ENCODE peak calls at places on chromosome 6, in six cellular contexts. F, K, G, E, Y and N are unnamed samples.

GRCh38 chr6:157962601-157963084 is 19.0 kb upstream of the SYNJ2 start:
- DNase-seq in F (no peak), K (peak; percentile 31), G (no peak), E (no peak), Y (no peak), N (no peak)

GRCh38 chr6:150406948-150407347 is 38.1 kb downstream of the IYD start:
- DNase-seq in F (no peak), K (no peak), G (no peak), E (no peak), Y (no peak), N (no peak)

GRCh38 chr6:28725890-28726348 is 197.9 kb downstream of the TRIM27 start:
- DNase-seq in F (peak; percentile 75), K (peak; percentile 85), G (no peak), E (no peak), Y (no peak), N (peak; percentile 62)

GRCh38 chr6:56764081-56764566 is 121.4 kb upstream of the DST start:
- DNase-seq in F (no peak), K (peak; percentile 76), G (no peak), E (no peak), Y (no peak), N (no peak)

GRCh38 chr6:118940770-118941169 is 5.8 kb upstream of the MCM9 start:
- DNase-seq in F (no peak), K (no peak), G (no peak), E (no peak), Y (no peak), N (no peak)

GRCh38 chr6:24799541-24799915 is 811 bp upstream of the ARMH2 start:
- DNase-seq in F (no peak), K (no peak), G (no peak), E (no peak), Y (no peak), N (no peak)

GRCh38 chr6:78593898-78594666 is 273.3 kb upstream of the IRAK1BP1 start:
- DNase-seq in F (no peak), K (no peak), G (no peak), E (no peak), Y (no peak), N (no peak)

GRCh38 chr6:52361347-52361944 is 505 bp upstream of the PAQR8 start:
- DNase-seq in F (no peak), K (peak; percentile 51), G (no peak), E (peak; percentile 38), Y (no peak), N (no peak)

GRCh38 chr6:1086446-1086845 is 225.5 kb upstream of the FOXQ1 start:
- DNase-seq in F (no peak), K (no peak), G (no peak), E (no peak), Y (no peak), N (no peak)

GRCh38 chr6:84768442-84769174 is 4.2 kb upstream of the TBX18 start:
- DNase-seq in F (no peak), K (peak; percentile 81), G (no peak), E (no peak), Y (no peak), N (no peak)

DNA sequence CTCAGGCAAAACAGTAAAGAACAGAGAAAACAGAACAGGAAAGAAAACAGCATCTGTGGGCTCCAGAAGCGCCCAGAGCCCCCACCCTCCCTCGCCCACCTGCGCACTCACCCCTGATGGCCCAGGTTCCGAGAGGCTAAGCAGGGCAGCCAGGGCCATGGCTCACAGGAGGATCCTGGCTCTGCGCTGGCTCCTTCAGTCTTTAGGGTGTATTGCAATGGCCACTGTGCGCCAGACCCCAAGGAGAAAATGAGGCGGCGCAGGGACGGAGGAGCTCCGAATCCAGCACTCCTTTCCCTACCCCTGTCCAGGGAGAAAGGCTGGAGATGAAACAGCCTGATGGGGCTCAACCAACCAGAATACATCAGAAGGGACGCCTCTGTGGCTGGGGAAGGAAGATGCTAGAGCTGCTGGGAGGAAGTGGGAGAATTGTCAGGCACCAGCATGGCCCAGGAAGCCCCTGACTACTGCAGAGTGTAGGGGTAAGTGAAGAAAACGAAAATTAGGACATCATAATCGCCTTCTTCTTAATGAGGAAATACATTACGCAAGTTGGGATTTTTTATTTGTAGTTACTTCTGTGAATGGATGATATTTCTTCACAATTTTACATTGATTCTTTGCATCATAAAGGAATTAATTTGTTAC is 49.0 kb downstream of the COL11A2 start:
- DNase-seq in F (no peak), K (no peak), G (no peak), E (no peak), Y (no peak), N (no peak)
- H3K27ac ChIP-seq in F (no peak overlapping the region), K (no peak overlapping the region), G (no peak overlapping the region), E (no peak overlapping the region), Y (no peak overlapping the region), N (no peak overlapping the region)

GRCh38 chr6:138410972-138411667 is 7.1 kb downstream of the HEBP2 start:
- DNase-seq in F (peak; percentile 61), K (no peak), G (no peak), E (no peak), Y (no peak), N (no peak)

GRCh38 chr6:138417493-138418117 is 13.6 kb downstream of the HEBP2 start:
- DNase-seq in F (no peak), K (peak; percentile 53), G (no peak), E (no peak), Y (no peak), N (no peak)

GRCh38 chr6:138416201-138416600 is 12.2 kb downstream of the HEBP2 start:
- DNase-seq in F (no peak), K (peak; percentile 43), G (no peak), E (no peak), Y (no peak), N (no peak)

GRCh38 chr6:138418118-138418742 is 14.2 kb downstream of the HEBP2 start:
- DNase-seq in F (no peak), K (no peak), G (no peak), E (no peak), Y (no peak), N (no peak)

DNA sequence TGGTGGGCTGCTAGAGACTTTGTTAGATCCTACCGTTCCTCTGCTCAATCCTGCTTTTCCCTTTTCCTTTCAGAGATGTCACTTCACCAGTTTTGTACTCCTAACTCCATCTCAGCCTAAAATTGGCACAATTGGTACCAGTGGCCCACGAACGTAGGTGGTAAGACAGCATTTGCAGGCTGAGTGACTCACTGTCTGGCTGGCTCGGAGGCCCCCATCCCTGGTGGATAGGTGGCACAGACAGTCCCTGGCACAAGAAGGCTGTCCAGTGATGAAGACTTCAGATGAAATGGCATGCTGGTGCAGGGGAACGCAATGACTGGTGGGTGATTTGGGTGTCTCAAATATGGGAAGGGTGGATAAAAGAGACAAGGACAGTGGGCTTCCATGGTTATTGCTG is 11.1 kb downstream of the HEBP2 start:
- DNase-seq in F (no peak), K (no peak), G (no peak), E (no peak), Y (no peak), N (no peak)
- H3K27ac ChIP-seq in F (no peak overlapping the region), K (no peak overlapping the region), G (no peak overlapping the region), E (no peak overlapping the region), Y (no peak overlapping the region), N (no peak overlapping the region)

GRCh38 chr6:20265842-20266241 is 53.6 kb upstream of the MBOAT1 start:
- DNase-seq in F (peak; percentile 1), K (no peak), G (no peak), E (no peak), Y (no peak), N (no peak)
- H3K27ac ChIP-seq in F (no peak overlapping the region), K (no peak overlapping the region), G (no peak overlapping the region), E (no peak overlapping the region), Y (no peak overlapping the region), N (no peak overlapping the region)

GRCh38 chr6:136326038-136326561 is 36.5 kb upstream of the BCLAF1 start:
- DNase-seq in F (no peak), K (no peak), G (no peak), E (no peak), Y (no peak), N (no peak)
- H3K27ac ChIP-seq in F (no peak overlapping the region), K (peak overlapping the region; percentile 94), G (no peak overlapping the region), E (no peak overlapping the region), Y (peak overlapping the region; percentile 20), N (no peak overlapping the region)

DNA sequence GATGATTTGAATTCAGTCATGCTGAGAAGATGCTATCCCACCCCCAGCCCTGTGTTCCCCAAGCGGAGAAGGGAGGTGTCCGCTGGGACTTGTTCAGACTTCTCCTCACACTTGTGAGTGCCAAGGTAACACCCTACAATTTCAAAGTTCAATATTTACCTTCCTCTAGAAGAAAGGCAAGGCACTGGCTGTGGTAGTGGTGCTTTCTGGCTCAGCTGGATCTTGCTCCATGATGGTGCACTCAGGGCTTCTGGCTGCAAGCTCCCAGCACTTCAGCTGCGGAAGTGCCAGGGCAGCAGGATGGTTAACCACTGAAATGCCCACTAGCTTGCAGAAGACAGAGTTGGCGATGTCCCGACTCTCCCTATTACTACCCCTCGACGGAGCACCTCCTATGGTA is 135.4 kb downstream of the MTFR2 start:
- DNase-seq in F (no peak), K (no peak), G (no peak), E (no peak), Y (no peak), N (no peak)
- H3K27ac ChIP-seq in F (no peak overlapping the region), K (no peak overlapping the region), G (peak overlapping the region; percentile 66), E (no peak overlapping the region), Y (no peak overlapping the region), N (no peak overlapping the region)

GRCh38 chr6:139990865-139991264 is 616.4 kb upstream of the CITED2 start:
- DNase-seq in F (no peak), K (no peak), G (no peak), E (no peak), Y (no peak), N (no peak)
- H3K27ac ChIP-seq in F (no peak overlapping the region), K (no peak overlapping the region), G (no peak overlapping the region), E (peak overlapping the region; percentile 79), Y (no peak overlapping the region), N (no peak overlapping the region)

GRCh38 chr6:31785475-31785874 is 8.3 kb upstream of the VWA7 start:
- DNase-seq in F (no peak), K (no peak), G (no peak), E (no peak), Y (no peak), N (no peak)
- H3K27ac ChIP-seq in F (no peak overlapping the region), K (no peak overlapping the region), G (no peak overlapping the region), E (no peak overlapping the region), Y (no peak overlapping the region), N (no peak overlapping the region)